ENCODE peak calls at places on chromosomes 13 and 19, in four cellular contexts. One of them, this sample, is unnamed.

GRCh38 chr19:16381756-16382401 is 57.3 kb downstream of the KLF2 start:
- DNase-seq in K562: no peak
- DNase-seq in H1: no peak
- DNase-seq in SK-N-SH: no peak
- DNase-seq in this sample: no peak

GRCh38 chr19:45186509-45187334 is 8.1 kb downstream of the BLOC1S3 start:
- DNase-seq in H1: no peak
- DNase-seq in SK-N-SH: no peak
- DNase-seq in K562: peak
- DNase-seq in this sample: no peak

GRCh38 chr19:16830679-16831078 is 1.5 kb downstream of the SIN3B start:
- DNase-seq in SK-N-SH: no peak
- DNase-seq in K562: no peak
- DNase-seq in H1: no peak
- DNase-seq in this sample: no peak

GRCh38 chr19:54209058-54209747 is 8.5 kb downstream of the RPS9 start:
- DNase-seq in H1: no peak
- DNase-seq in SK-N-SH: peak
- DNase-seq in K562: no peak
- DNase-seq in this sample: peak

GRCh38 chr19:6861683-6862286 is 25.6 kb upstream of the ADGRE1 start:
- DNase-seq in SK-N-SH: no peak
- DNase-seq in K562: no peak
- DNase-seq in H1: no peak
- DNase-seq in this sample: no peak

GRCh38 chr13:51734786-51735185 is 69.2 kb downstream of the DHRS12 start:
- DNase-seq in K562: no peak
- DNase-seq in H1: no peak
- DNase-seq in SK-N-SH: no peak
- DNase-seq in this sample: no peak

GRCh38 chr13:74687452-74688180 is 553.4 kb upstream of the KLF12 start:
- DNase-seq in K562: no peak
- DNase-seq in H1: no peak
- DNase-seq in SK-N-SH: no peak
- DNase-seq in this sample: no peak

GRCh38 chr19:38361633-38362075 is 12.7 kb upstream of the PSMD8 start:
- DNase-seq in H1: peak
- DNase-seq in K562: peak
- DNase-seq in SK-N-SH: peak
- DNase-seq in this sample: peak

GRCh38 chr13:97659602-97660001 is 225.6 kb downstream of the RAP2A start:
- DNase-seq in SK-N-SH: peak
- DNase-seq in K562: no peak
- DNase-seq in H1: no peak
- DNase-seq in this sample: peak

GRCh38 chr19:31350033-31350692 is 927 bp upstream of the TSHZ3 start:
- DNase-seq in H1: no peak
- DNase-seq in K562: peak
- DNase-seq in SK-N-SH: peak
- DNase-seq in this sample: no peak

GRCh38 chr13:79496188-79496587 is 15.2 kb downstream of the NDFIP2 start:
- DNase-seq in H1: no peak
- DNase-seq in K562: no peak
- DNase-seq in SK-N-SH: no peak
- DNase-seq in this sample: no peak

GRCh38 chr13:67229438-67230242 is 496 bp downstream of the PCDH9 start:
- DNase-seq in K562: no peak
- DNase-seq in H1: no peak
- DNase-seq in SK-N-SH: peak
- DNase-seq in this sample: no peak

GRCh38 chr13:100728201-100728600 is 53.6 kb upstream of the TMTC4 start:
- DNase-seq in K562: no peak
- DNase-seq in H1: no peak
- DNase-seq in SK-N-SH: no peak
- DNase-seq in this sample: no peak

GRCh38 chr13:86486582-86486981 is 687.4 kb upstream of the SLITRK6 start:
- DNase-seq in K562: no peak
- DNase-seq in H1: no peak
- DNase-seq in SK-N-SH: no peak
- DNase-seq in this sample: no peak

GRCh38 chr19:48480476-48481190 is 11.5 kb downstream of the CYTH2 start:
- DNase-seq in SK-N-SH: no peak
- DNase-seq in K562: no peak
- DNase-seq in H1: no peak
- DNase-seq in this sample: peak
- TF ChIP-seq TEAD4 in SK-N-SH: no peak
- TF ChIP-seq TEAD4 in K562: no peak
- TF ChIP-seq TEAD4 in H1: no peak
- TF ChIP-seq TEAD4 in this sample: no peak

GRCh38 chr19:48455171-48455907 is at the start of gene KCNJ14:
- DNase-seq in SK-N-SH: no peak
- DNase-seq in K562: peak
- DNase-seq in H1: no peak
- DNase-seq in this sample: no peak

GRCh38 chr19:48456864-48457263 is 1.5 kb downstream of the KCNJ14 start:
- DNase-seq in SK-N-SH: no peak
- DNase-seq in K562: no peak
- DNase-seq in H1: no peak
- DNase-seq in this sample: no peak

GRCh38 chr19:48454150-48454730 is 1.1 kb upstream of the KCNJ14 start:
- DNase-seq in SK-N-SH: peak
- DNase-seq in H1: no peak
- DNase-seq in K562: no peak
- DNase-seq in this sample: no peak

GRCh38 chr19:48458016-48458415 is 2.6 kb downstream of the KCNJ14 start:
- DNase-seq in SK-N-SH: no peak
- DNase-seq in K562: no peak
- DNase-seq in H1: no peak
- DNase-seq in this sample: no peak

DNA sequence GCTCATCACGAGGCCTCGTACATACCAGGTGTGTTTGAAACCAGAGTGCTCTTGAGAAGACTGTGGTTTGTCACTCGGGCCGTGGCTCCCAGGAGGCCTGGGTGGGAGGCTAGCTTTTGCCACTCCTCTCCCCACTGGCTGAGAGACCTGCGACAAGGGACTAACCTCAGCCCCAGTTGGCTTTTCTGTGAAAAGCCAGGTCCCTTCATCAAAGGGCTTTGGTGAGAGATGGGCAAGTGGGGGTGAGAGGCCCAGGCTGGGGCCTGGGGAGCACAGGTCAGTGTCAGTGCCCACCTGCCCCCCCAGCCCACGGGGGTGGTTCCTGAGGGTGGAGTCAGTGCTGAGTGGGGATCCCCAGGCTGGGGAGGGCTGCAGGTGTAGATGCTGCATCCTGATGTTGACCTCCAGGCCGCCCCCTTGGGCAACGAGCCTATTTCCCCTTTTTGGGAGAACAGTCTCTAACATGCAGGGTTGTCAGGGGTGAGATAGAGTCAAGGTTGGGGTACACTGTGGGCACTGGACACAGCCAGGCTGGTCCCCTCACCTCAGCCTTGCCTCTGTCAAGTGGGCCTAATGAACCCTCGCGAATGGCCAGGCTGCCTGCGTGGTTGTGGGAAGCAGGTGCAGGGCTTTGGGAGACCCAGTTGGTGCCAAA is 661 bp downstream of the KCNJ14 start:
- DNase-seq in H1: no peak
- DNase-seq in SK-N-SH: peak
- DNase-seq in K562: no peak
- DNase-seq in this sample: no peak
- TF ChIP-seq TEAD4 in H1: no peak
- TF ChIP-seq TEAD4 in SK-N-SH: no peak
- TF ChIP-seq TEAD4 in K562: no peak
- TF ChIP-seq TEAD4 in this sample: no peak

GRCh38 chr13:110570886-110571285 is 9.4 kb upstream of the RAB20 start:
- DNase-seq in SK-N-SH: no peak
- DNase-seq in H1: no peak
- DNase-seq in K562: no peak
- DNase-seq in this sample: no peak
- TF ChIP-seq TEAD4 in SK-N-SH: no peak
- TF ChIP-seq TEAD4 in H1: no peak
- TF ChIP-seq TEAD4 in K562: no peak
- TF ChIP-seq TEAD4 in this sample: no peak

DNA sequence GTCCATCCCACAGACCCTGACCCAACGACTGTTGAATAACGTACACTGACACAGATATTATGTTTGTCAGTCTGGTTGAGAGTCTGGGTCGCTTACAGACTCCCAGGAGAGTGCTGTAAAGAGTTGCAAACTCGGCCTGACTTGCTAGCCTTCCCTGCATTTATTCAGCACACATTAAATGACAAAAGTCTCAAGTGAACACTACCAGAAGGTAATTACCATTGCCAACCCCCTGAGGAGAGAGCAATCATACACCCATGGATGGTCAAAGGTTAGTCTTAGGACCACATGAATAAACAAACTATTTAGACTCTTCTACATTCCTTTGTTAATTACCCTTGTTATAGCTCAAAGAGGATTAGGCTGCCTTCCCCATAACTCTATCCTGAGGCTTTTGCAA is 1048.6 kb downstream of the PCDH17 start:
- DNase-seq in SK-N-SH: no peak
- DNase-seq in K562: no peak
- DNase-seq in H1: peak
- DNase-seq in this sample: no peak
- TF ChIP-seq TEAD4 in SK-N-SH: no peak
- TF ChIP-seq TEAD4 in K562: no peak
- TF ChIP-seq TEAD4 in H1: peak
- TF ChIP-seq TEAD4 in this sample: no peak

DNA sequence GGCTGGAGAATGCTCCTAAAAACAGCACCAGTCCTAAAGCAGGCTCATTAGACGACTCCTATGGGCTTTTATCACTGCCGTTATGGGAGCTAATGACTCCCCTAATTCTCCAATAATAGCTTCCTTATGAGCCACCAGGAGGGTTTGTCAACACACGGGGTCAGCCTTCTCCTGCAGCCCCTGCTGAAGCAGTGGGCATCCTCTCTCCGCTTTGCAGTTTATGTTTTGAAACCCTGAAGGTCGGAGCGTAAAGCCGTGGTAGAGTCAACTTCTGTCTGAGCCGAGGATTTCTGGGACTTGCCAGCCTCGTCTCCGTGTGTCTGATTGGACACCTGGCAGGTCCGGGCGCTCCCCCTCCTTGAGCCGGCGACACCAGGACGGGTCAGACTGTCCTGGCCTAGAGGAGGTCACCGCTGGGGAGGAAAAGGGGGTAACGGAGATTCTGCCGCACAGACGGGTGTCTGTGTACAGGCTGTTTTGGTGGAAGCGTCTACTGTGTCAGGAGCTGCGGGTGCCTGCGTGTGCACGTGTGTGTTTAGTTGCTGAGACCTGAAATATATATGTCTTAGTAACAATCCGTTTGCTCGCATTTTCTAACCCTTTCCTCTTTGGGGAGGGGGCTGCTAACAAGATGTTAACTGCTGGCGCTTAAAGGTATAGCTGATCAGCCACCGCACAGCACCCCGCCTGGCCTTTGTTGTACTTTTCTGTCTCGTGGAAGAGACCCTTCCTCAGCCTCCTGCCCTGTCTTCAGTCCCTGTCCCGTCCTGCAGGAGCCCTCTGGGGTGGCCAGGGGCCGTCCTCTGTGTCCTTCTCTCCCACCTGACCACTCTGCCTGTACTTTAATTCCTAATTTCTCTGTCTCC is 1.9 kb downstream of the KDM4B start:
- DNase-seq in H1: no peak
- DNase-seq in K562: peak
- DNase-seq in SK-N-SH: peak
- DNase-seq in this sample: no peak
- TF ChIP-seq TEAD4 in H1: no peak
- TF ChIP-seq TEAD4 in K562: no peak
- TF ChIP-seq TEAD4 in SK-N-SH: no peak
- TF ChIP-seq TEAD4 in this sample: no peak

GRCh38 chr13:68810660-68811059 is 1297.0 kb upstream of the ATXN8OS start:
- DNase-seq in K562: no peak
- DNase-seq in H1: no peak
- DNase-seq in SK-N-SH: peak
- DNase-seq in this sample: no peak
- TF ChIP-seq TEAD4 in K562: no peak
- TF ChIP-seq TEAD4 in H1: no peak
- TF ChIP-seq TEAD4 in SK-N-SH: no peak
- TF ChIP-seq TEAD4 in this sample: no peak

DNA sequence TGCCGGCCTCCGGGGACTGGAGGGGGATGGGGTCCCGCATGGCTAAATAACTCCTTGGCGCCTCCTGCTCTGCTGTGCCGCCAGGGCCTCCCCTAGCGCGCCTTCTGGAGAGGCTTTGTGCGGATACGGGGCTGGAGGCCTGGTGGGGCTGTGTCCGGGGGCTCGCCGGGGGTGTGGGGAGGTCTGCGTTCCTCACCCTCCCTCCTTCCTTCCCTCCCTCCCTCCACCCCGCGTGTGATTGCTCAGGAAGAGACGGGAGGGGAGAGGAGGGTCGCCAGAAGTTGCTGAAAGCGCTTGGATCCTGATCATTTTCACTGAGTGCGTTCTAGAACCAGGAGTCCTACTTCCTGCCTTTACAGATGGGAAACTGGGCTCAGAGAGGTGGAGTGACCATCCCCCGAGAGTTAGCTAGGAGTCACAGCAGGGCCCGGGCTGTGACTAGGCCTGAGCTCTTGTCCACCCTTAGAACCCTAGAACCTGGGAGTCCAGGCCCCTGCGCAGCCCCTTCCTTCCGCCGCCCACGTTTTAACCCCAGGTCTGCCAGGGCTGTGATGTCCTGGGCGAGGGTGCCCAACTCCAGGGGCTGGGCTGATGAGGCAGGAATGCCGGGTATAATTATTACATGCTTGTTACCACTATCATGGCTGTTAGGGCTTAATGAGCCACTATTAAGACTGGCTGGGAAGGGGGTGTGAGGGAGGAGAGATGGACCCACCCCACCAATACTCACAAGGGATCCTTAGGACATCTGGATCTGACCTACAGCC is 782 bp upstream of the JUND start:
- DNase-seq in SK-N-SH: peak
- DNase-seq in H1: no peak
- DNase-seq in K562: no peak
- DNase-seq in this sample: no peak
- TF ChIP-seq TEAD4 in SK-N-SH: no peak
- TF ChIP-seq TEAD4 in H1: no peak
- TF ChIP-seq TEAD4 in K562: no peak
- TF ChIP-seq TEAD4 in this sample: peak

GRCh38 chr13:46523972-46524737 is 28.8 kb upstream of the LRCH1 start:
- DNase-seq in H1: no peak
- DNase-seq in SK-N-SH: no peak
- DNase-seq in K562: no peak
- DNase-seq in this sample: no peak
- TF ChIP-seq TEAD4 in H1: no peak
- TF ChIP-seq TEAD4 in SK-N-SH: no peak
- TF ChIP-seq TEAD4 in K562: no peak
- TF ChIP-seq TEAD4 in this sample: no peak

GRCh38 chr13:106063591-106064308 is 471.7 kb downstream of the EFNB2 start:
- DNase-seq in SK-N-SH: no peak
- DNase-seq in H1: no peak
- DNase-seq in K562: no peak
- DNase-seq in this sample: no peak
- TF ChIP-seq TEAD4 in SK-N-SH: no peak
- TF ChIP-seq TEAD4 in H1: no peak
- TF ChIP-seq TEAD4 in K562: no peak
- TF ChIP-seq TEAD4 in this sample: no peak

This sample was measured in WTC11.